ENCODE peak calls at places on chromosomes 5 and 9, in nine cellular contexts. O is left ventricle myocardium inferior, W is cardiac fibroblast, Z is K562, B is A549, R is transverse colon, I is omental fat pad, L is choroid plexus epithelial cell, K is endothelial cell of umbilical vein. F is an unnamed sample.

GRCh38 chr5:38551020-38552017 is 5.1 kb downstream of the LIFR start:
- DNase-seq in O (no peak), W (peak; percentile 71), Z (peak; percentile 18), B (peak; percentile 38), R (no peak), I (no peak), L (peak; percentile 79), K (peak; percentile 59), F (peak; percentile 27)

GRCh38 chr9:128323192-128323730 is 622 bp downstream of the COQ4 start:
- DNase-seq in O (no peak), W (peak; percentile 34), Z (no peak), B (no peak), R (no peak), I (no peak), L (peak; percentile 59), K (peak; percentile 53), F (no peak)

GRCh38 chr5:82796643-82797416 is 280.4 kb downstream of the TMEM167A start:
- DNase-seq in O (no peak), W (no peak), Z (no peak), B (no peak), R (no peak), I (no peak), L (no peak), K (no peak), F (no peak)

GRCh38 chr5:17224858-17225436 is 7.5 kb downstream of the BASP1 start:
- DNase-seq in O (no peak), W (peak; percentile 84), Z (no peak), B (no peak), R (no peak), I (no peak), L (peak; percentile 58), K (no peak), F (peak; percentile 38)

GRCh38 chr5:29897916-29898315 is 1295.6 kb upstream of the CDH6 start:
- DNase-seq in O (no peak), W (no peak), Z (no peak), B (no peak), R (no peak), I (no peak), L (no peak), K (no peak), F (no peak)

GRCh38 chr9:131480258-131480657 is 22.5 kb upstream of the POMT1 start:
- DNase-seq in O (no peak), W (no peak), Z (no peak), B (no peak), R (no peak), I (no peak), L (no peak), K (no peak), F (no peak)

GRCh38 chr5:109027983-109028607 is 280.4 kb downstream of the FER start:
- DNase-seq in O (no peak), W (peak; percentile 17), Z (no peak), B (no peak), R (no peak), I (no peak), L (no peak), K (no peak), F (no peak)

GRCh38 chr5:139407517-139407916 is 3.6 kb upstream of the SPATA24 start:
- DNase-seq in O (no peak), W (no peak), Z (no peak), B (no peak), R (no peak), I (no peak), L (no peak), K (no peak), F (no peak)

GRCh38 chr5:76791461-76791860 is 27.4 kb upstream of the F2RL1 start:
- DNase-seq in O (no peak), W (peak; percentile 64), Z (no peak), B (no peak), R (no peak), I (no peak), L (peak; percentile 58), K (peak; percentile 70), F (no peak)

GRCh38 chr9:123725389-123725788 is 204.5 kb downstream of the DENND1A start:
- DNase-seq in O (peak; percentile 22), W (no peak), Z (no peak), B (no peak), R (no peak), I (no peak), L (peak; percentile 32), K (no peak), F (peak; percentile 20)

GRCh38 chr9:128005938-128006337 is 25.1 kb upstream of the EEIG1 start:
- DNase-seq in O (peak; percentile 31), W (peak; percentile 24), Z (no peak), B (no peak), R (no peak), I (no peak), L (peak; percentile 32), K (peak; percentile 97), F (peak; percentile 54)

GRCh38 chr5:142753114-142753764 is 16.9 kb upstream of the ARHGAP26 start:
- DNase-seq in O (peak; percentile 86), W (peak; percentile 52), Z (no peak), B (no peak), R (peak; percentile 23), I (no peak), L (peak; percentile 38), K (peak; percentile 36), F (no peak)

GRCh38 chr5:138824924-138825863 is 49.9 kb downstream of the LRRTM2 start:
- DNase-seq in O (no peak), W (peak; percentile 36), Z (peak; percentile 42), B (peak; percentile 33), R (no peak), I (no peak), L (peak; percentile 48), K (peak; percentile 58), F (no peak)

GRCh38 chr5:169249001-169249400 is 51.9 kb downstream of the SLIT3 start:
- DNase-seq in O (no peak), W (no peak), Z (no peak), B (no peak), R (no peak), I (no peak), L (no peak), K (no peak), F (no peak)

GRCh38 chr5:68139601-68140441 is 75.7 kb upstream of the PIK3R1 start:
- DNase-seq in O (no peak), W (no peak), Z (no peak), B (no peak), R (no peak), I (no peak), L (no peak), K (no peak), F (no peak)

GRCh38 chr9:92738661-92739081 is 26.0 kb downstream of the BICD2 start:
- DNase-seq in O (no peak), W (no peak), Z (no peak), B (no peak), R (no peak), I (no peak), L (no peak), K (no peak), F (no peak)

GRCh38 chr5:58828145-58828544 is 245.3 kb downstream of the RAB3C start:
- DNase-seq in O (no peak), W (no peak), Z (no peak), B (no peak), R (no peak), I (no peak), L (no peak), K (no peak), F (no peak)

GRCh38 chr9:88197781-88198345 is 59.6 kb upstream of the SPATA31C2 start:
- DNase-seq in O (no peak), W (peak; percentile 81), Z (no peak), B (peak; percentile 43), R (no peak), I (no peak), L (peak; percentile 88), K (no peak), F (no peak)

GRCh38 chr9:113675475-113675941 is 200.6 kb upstream of the ZNF618 start:
- DNase-seq in O (peak; percentile 67), W (peak; percentile 99), Z (no peak), B (no peak), R (peak; percentile 34), I (peak; percentile 36), L (peak; percentile 91), K (peak; percentile 99), F (no peak)

GRCh38 chr5:13188393-13188792 is 756.1 kb downstream of the DNAH5 start:
- DNase-seq in O (no peak), W (peak; percentile 4), Z (no peak), B (no peak), R (no peak), I (no peak), L (no peak), K (no peak), F (no peak)

GRCh38 chr5:8577792-8578191 is 708.8 kb downstream of the MTRR start:
- DNase-seq in O (no peak), W (peak; percentile 14), Z (no peak), B (no peak), R (no peak), I (no peak), L (peak; percentile 47), K (no peak), F (no peak)

GRCh38 chr5:9851458-9851857 is 221.3 kb upstream of the TAS2R1 start:
- DNase-seq in O (no peak), W (peak; percentile 89), Z (no peak), B (peak; percentile 10), R (no peak), I (no peak), L (peak; percentile 73), K (no peak), F (no peak)
- TF ChIP-seq CTCF in O (no peak), W (peak; percentile 57), Z (peak; percentile 28), B (peak; percentile 17), R (no peak), I (no peak), L (peak; percentile 72), K (no peak), F (no peak)

GRCh38 chr5:40093550-40093949 is 586.2 kb upstream of the PTGER4 start:
- DNase-seq in O (no peak), W (no peak), Z (no peak), B (no peak), R (no peak), I (no peak), L (no peak), K (no peak), F (no peak)

GRCh38 chr5:40084614-40085013 is 595.1 kb upstream of the PTGER4 start:
- DNase-seq in O (no peak), W (no peak), Z (no peak), B (no peak), R (no peak), I (no peak), L (no peak), K (no peak), F (no peak)

GRCh38 chr5:40089269-40089668 is 590.4 kb upstream of the PTGER4 start:
- DNase-seq in O (no peak), W (peak; percentile 48), Z (no peak), B (no peak), R (no peak), I (no peak), L (peak; percentile 18), K (no peak), F (no peak)
- TF ChIP-seq CTCF in O (no peak), W (no peak), Z (no peak), B (no peak), R (no peak), I (no peak), L (no peak), K (no peak), F (no peak)

GRCh38 chr5:132391870-132392269 is 22.4 kb downstream of the SLC22A5 start:
- DNase-seq in O (no peak), W (no peak), Z (no peak), B (no peak), R (no peak), I (no peak), L (no peak), K (no peak), F (no peak)
- TF ChIP-seq CTCF in O (no peak), W (no peak), Z (no peak), B (no peak), R (no peak), I (no peak), L (no peak), K (no peak), F (no peak)

GRCh38 chr9:118189615-118190014 is 485.4 kb downstream of the TLR4 start:
- DNase-seq in O (no peak), W (no peak), Z (no peak), B (no peak), R (no peak), I (no peak), L (no peak), K (no peak), F (no peak)
- TF ChIP-seq CTCF in O (no peak), W (no peak), Z (no peak), B (no peak), R (no peak), I (no peak), L (no peak), K (no peak), F (no peak)